ENCODE peak calls at places on chromosome 6, in four cellular contexts. F, O, B and E are unnamed samples.

GRCh38 chr6:20921533-20921932 is 387.3 kb downstream of the CDKAL1 start:
- DNase-seq in F (no peak), B (no peak), O (no peak), E (no peak)

GRCh38 chr6:42988486-42989020 is 4.2 kb downstream of the PPP2R5D start:
- DNase-seq in F (no peak), B (no peak), O (peak; percentile 31), E (no peak)

GRCh38 chr6:159951772-159952171 is 17.1 kb upstream of the IGF2R start:
- DNase-seq in B (no peak), F (no peak), O (no peak), E (peak; percentile 69)

GRCh38 chr6:52512199-52512598 is 64.7 kb downstream of the TRAM2 start:
- DNase-seq in B (peak; percentile 87), F (no peak), O (peak; percentile 66), E (peak; percentile 94)

GRCh38 chr6:11253594-11253993 is 21.1 kb upstream of the NEDD9 start:
- DNase-seq in F (no peak), O (no peak), B (no peak), E (no peak)

GRCh38 chr6:4819706-4820283 is 43.6 kb downstream of the CDYL start:
- DNase-seq in F (no peak), B (no peak), O (no peak), E (no peak)

GRCh38 chr6:36386495-36387439 is 702 bp downstream of the ETV7 start:
- DNase-seq in O (peak; percentile 50), B (no peak), F (no peak), E (no peak)

GRCh38 chr6:154070041-154070440 is 31.0 kb downstream of the OPRM1 start:
- DNase-seq in O (no peak), F (no peak), B (no peak), E (no peak)

GRCh38 chr6:7145269-7146078 is 37.7 kb downstream of the RREB1 start:
- DNase-seq in F (no peak), O (peak; percentile 67), B (no peak), E (no peak)

GRCh38 chr6:109595998-109596397 is 95.0 kb downstream of the AK9 start:
- DNase-seq in B (no peak), F (no peak), O (peak; percentile 33), E (no peak)

GRCh38 chr6:14880052-14880451 is 365.8 kb upstream of the JARID2 start:
- DNase-seq in O (no peak), B (no peak), F (no peak), E (no peak)

GRCh38 chr6:134007077-134007476 is 45.3 kb downstream of the SLC2A12 start:
- DNase-seq in O (no peak), B (no peak), F (no peak), E (no peak)

GRCh38 chr6:118918326-118918725 is 16.6 kb downstream of the MCM9 start:
- DNase-seq in F (no peak), B (no peak), O (no peak), E (no peak)

GRCh38 chr6:128807577-128807976 is 75.4 kb upstream of the LAMA2 start:
- DNase-seq in B (no peak), O (peak; percentile 65), F (no peak), E (no peak)

GRCh38 chr6:45127185-45127584 is 200.9 kb upstream of the RUNX2 start:
- DNase-seq in O (no peak), F (no peak), B (no peak), E (no peak)

GRCh38 chr6:113031591-113031990 is 684.5 kb downstream of the RFPL4B start:
- DNase-seq in O (peak; percentile 5), B (no peak), F (no peak), E (no peak)

GRCh38 chr6:54273214-54273820 is 34.9 kb upstream of the TINAG start:
- DNase-seq in B (no peak), O (no peak), F (no peak), E (no peak)

GRCh38 chr6:69098910-69099309 is 463.8 kb downstream of the ADGRB3 start:
- DNase-seq in O (no peak), B (no peak), F (no peak), E (no peak)

GRCh38 chr6:155693573-155694428 is 238.2 kb upstream of the NOX3 start:
- DNase-seq in F (no peak), O (no peak), B (no peak), E (no peak)

GRCh38 chr6:145813285-145814034 is 1.1 kb downstream of the FBXO30 start:
- DNase-seq in B (no peak), F (no peak), O (peak; percentile 71), E (no peak)

GRCh38 chr6:22766979-22767378 is 197.6 kb downstream of the HDGFL1 start:
- DNase-seq in O (peak; percentile 80), F (no peak), B (no peak), E (no peak)

GRCh38 chr6:146460941-146461340 is 82.7 kb upstream of the RAB32 start:
- DNase-seq in O (no peak), B (no peak), F (no peak), E (no peak)

GRCh38 chr6:116287668-116288282 is 8.0 kb upstream of the TSPYL1 start:
- DNase-seq in O (peak; percentile 70), F (no peak), B (no peak), E (no peak)

GRCh38 chr6:3977875-3978711 is 100.8 kb downstream of the FAM217A start:
- DNase-seq in B (no peak), O (peak; percentile 56), F (no peak), E (no peak)

GRCh38 chr6:131955192-131955591 is 4.0 kb upstream of the CCN2 start:
- DNase-seq in O (no peak), F (no peak), B (no peak), E (no peak)

GRCh38 chr6:118660218-118660569 is 8.8 kb upstream of the CEP85L start:
- DNase-seq in O (no peak), B (no peak), F (no peak), E (no peak)

GRCh38 chr6:14943116-14943515 is 302.8 kb upstream of the JARID2 start:
- DNase-seq in O (no peak), B (no peak), F (no peak), E (no peak)

GRCh38 chr6:11251553-11252358 is 19.3 kb upstream of the NEDD9 start:
- DNase-seq in F (no peak), B (no peak), O (peak; percentile 80), E (no peak)

GRCh38 chr6:110053395-110054240 is 75.5 kb downstream of the GPR6 start:
- DNase-seq in F (no peak), B (no peak), O (peak; percentile 48), E (peak; percentile 80)

GRCh38 chr6:144737998-144738397 is 452.9 kb downstream of the UTRN start:
- DNase-seq in B (no peak), F (no peak), O (no peak), E (no peak)

GRCh38 chr6:84466521-84466920 is 239.1 kb upstream of the CEP162 start:
- DNase-seq in B (no peak), F (no peak), O (peak; percentile 89), E (no peak)

GRCh38 chr6:3053231-3053508 is 15.1 kb upstream of the RIPK1 start:
- DNase-seq in F (no peak), O (no peak), B (no peak), E (no peak)

GRCh38 chr6:125099211-125100017 is 54.2 kb upstream of the TPD52L1 start:
- DNase-seq in B (peak; percentile 88), O (peak; percentile 26), F (no peak), E (no peak)
- H3K4me3 ChIP-seq in B (peak overlapping the region; percentile 12), O (peak overlapping the region; percentile 49), F (peak overlapping the region; percentile 71), E (peak overlapping the region; percentile 53)

DNA sequence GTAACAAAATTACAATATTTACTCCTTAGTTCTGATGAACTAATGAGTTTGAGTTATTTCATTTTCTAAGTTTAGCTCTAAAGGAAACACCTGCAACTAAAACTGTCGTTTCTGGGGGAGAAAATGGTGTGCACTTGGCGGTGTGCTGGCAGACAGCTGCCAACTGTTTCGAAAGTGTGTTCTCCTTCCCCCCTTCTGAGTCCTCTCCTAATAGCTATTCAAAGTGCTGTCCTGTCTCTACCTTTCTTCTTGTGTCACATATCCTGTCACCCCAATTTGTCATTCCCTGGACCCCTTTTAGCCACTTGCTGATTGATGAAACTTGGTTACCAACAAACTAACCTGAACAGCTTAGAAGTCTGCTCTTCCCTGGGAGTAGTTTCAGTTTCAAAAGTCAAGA is 4.9 kb upstream of the UBE2J1 start:
- DNase-seq in F (no peak), O (no peak), B (no peak), E (no peak)
- H3K4me3 ChIP-seq in F (peak overlapping the region; percentile 8), O (no peak overlapping the region), B (no peak overlapping the region), E (no peak overlapping the region)

GRCh38 chr6:158046201-158047119 is 64.8 kb downstream of the SYNJ2 start:
- DNase-seq in F (no peak), O (no peak), B (no peak), E (no peak)
- H3K4me3 ChIP-seq in F (no peak overlapping the region), O (no peak overlapping the region), B (no peak overlapping the region), E (no peak overlapping the region)

DNA sequence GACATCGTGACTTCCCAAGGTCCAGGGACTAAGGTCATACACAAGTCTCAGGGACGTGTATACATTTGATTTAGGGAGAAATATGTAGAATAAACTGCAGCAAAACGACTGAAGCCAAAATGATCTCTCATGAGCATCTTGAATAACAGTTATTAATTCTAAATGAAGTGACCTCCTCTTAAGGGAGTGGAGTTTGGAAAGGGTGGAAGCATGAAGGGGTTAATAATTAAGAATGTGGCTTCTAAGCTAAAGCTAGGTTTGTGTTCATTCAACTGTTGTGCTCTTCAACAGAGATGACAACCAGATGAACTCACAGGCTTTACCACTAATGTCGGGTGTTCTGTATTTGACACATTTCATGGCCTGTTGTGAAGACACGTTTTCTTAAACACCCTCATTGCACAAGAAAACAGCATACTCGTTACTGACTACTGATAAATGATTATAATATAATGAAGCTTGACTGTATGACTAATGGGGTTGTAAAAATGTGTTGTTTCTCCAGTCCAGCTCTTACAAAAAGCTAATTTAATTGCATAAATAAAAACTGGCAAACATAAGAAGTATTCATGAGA is 1.5 kb downstream of the PPP1R14C start:
- DNase-seq in B (no peak), F (no peak), O (peak; percentile 60), E (no peak)
- H3K4me3 ChIP-seq in B (no peak overlapping the region), F (peak overlapping the region; percentile 75), O (peak overlapping the region; percentile 76), E (no peak overlapping the region)

DNA sequence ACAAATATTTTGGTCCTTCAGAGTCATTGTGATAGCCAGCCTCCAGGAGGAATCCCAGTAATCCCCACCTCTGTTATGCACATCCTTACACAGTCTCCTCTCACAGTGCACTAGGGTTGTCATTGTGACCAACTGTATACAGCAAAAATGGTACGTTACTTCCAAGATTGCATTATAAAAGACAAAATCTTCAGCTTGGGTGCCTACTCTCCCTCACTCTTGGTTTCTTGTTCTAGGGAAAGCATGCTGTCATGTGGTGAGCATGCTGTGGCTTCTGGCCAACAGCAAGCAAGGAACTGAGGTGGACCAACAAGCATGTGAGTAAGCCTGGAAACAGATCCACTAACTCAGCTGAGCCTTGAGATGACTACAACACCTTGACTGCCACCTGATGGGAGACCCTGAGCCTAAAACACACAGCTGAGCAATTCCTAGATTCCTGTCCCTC is 130.1 kb upstream of the DST start:
- DNase-seq in O (peak; percentile 92), F (no peak), B (no peak), E (no peak)
- H3K4me3 ChIP-seq in O (no peak overlapping the region), F (no peak overlapping the region), B (no peak overlapping the region), E (no peak overlapping the region)